ENCODE peak calls at places on chromosome 2, in eight cellular contexts. K is left ventricle myocardium inferior, L is neural crest cell, S is HFF-Myc, N is GM06990, P is MM.1S, H is AG09309, Z is BE2C. E is an unnamed sample.

GRCh38 chr2:36539631-36540030 is 58.3 kb downstream of the FEZ2 start:
- DNase-seq in H (no peak), L (no peak), N (no peak), Z (no peak), S (no peak), P (peak), K (no peak), E (no peak)

GRCh38 chr2:151238527-151239487 is 22.9 kb downstream of the RBM43 start:
- DNase-seq in P (peak), K (no peak), H (peak), N (no peak), S (no peak), L (peak), Z (peak), E (no peak)

GRCh38 chr2:25588576-25588975 is 84.8 kb downstream of the DTNB start:
- DNase-seq in P (no peak), H (no peak), Z (no peak), N (no peak), K (no peak), S (no peak), L (no peak), E (no peak)

GRCh38 chr2:62071126-62071598 is 124.8 kb upstream of the B3GNT2 start:
- DNase-seq in K (no peak), Z (no peak), S (no peak), H (peak), N (no peak), L (no peak), P (no peak), E (no peak)

GRCh38 chr2:75047907-75048625 is 89.6 kb downstream of the POLE4 start:
- DNase-seq in H (no peak), Z (no peak), L (no peak), S (no peak), P (no peak), N (no peak), K (no peak), E (no peak)

GRCh38 chr2:42827647-42828486 is 35.5 kb upstream of the HAAO start:
- DNase-seq in N (peak), K (peak), P (peak), L (peak), Z (peak), S (no peak), H (peak), E (peak)

GRCh38 chr2:157246212-157247067 is 11.1 kb upstream of the GALNT5 start:
- DNase-seq in P (no peak), S (peak), H (peak), K (no peak), Z (no peak), N (peak), L (no peak), E (no peak)

GRCh38 chr2:239227661-239228371 is 173.0 kb downstream of the HDAC4 start:
- DNase-seq in Z (peak), S (no peak), L (no peak), K (no peak), P (no peak), H (no peak), N (no peak), E (no peak)

GRCh38 chr2:23586691-23587090 is 201.7 kb downstream of the KLHL29 start:
- DNase-seq in S (no peak), P (no peak), K (no peak), N (no peak), H (no peak), L (no peak), Z (no peak), E (no peak)

GRCh38 chr2:156903335-156903734 is 354.2 kb upstream of the GALNT5 start:
- DNase-seq in H (no peak), Z (no peak), P (no peak), S (no peak), N (no peak), K (no peak), L (no peak), E (no peak)

GRCh38 chr2:118251427-118251826 is 163.2 kb downstream of the INSIG2 start:
- DNase-seq in L (no peak), P (no peak), N (no peak), H (peak), S (peak), Z (no peak), K (no peak), E (no peak)
- TF ChIP-seq CTCF in L (no peak), P (no peak), N (no peak), H (no peak), S (no peak), Z (no peak), K (no peak), E (no peak)

GRCh38 chr2:177253704-177254103 is 10.8 kb downstream of the NFE2L2 start:
- DNase-seq in P (no peak), L (no peak), N (no peak), S (no peak), H (no peak), Z (no peak), K (no peak), E (no peak)

GRCh38 chr2:177252808-177253531 is 11.6 kb downstream of the NFE2L2 start:
- DNase-seq in N (no peak), H (no peak), L (no peak), K (no peak), Z (no peak), S (no peak), P (no peak), E (no peak)

GRCh38 chr2:177255227-177255601 is 9.3 kb downstream of the NFE2L2 start:
- DNase-seq in P (no peak), S (no peak), K (no peak), Z (no peak), N (no peak), L (no peak), H (no peak), E (no peak)

GRCh38 chr2:177256026-177256425 is 8.5 kb downstream of the NFE2L2 start:
- DNase-seq in L (no peak), S (no peak), K (no peak), H (no peak), Z (no peak), N (no peak), P (no peak), E (no peak)

DNA sequence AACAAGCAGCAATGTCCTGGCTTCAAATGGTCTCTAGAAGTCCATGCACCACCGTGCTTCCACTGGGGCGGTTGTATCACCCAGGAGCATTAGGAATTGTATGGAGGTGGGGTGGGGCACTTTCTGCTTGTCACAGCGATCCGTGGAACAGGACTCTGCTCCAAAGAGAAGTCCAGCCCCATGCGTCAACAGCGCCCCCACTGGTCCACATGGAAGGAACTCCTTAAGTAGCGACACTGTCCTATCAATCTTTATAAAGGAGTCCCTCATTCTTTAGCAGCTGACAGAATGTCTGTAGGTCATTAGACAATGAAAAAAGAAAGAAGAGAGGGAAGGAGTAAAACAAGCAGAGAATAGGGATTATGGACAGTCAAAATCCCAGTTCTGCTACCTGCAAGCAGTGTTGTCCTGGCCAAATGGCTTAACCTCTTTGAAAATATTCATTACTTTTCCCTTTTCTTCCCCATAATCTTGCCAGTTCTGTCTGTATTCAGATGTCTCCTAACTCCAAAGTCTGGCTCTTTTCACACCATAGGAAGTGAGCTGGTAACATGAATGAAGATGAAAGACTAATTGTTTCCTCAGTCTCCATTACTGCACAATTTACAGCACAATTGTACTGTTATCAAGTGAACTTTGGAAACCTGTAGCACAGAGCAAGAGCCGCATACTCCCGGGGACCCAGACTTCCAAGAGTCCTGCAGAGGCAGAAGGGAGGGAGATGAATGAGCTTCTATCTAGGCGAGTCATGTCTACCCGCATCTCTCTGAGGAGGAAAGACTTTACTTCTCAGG is 9.9 kb downstream of the NFE2L2 start:
- DNase-seq in K (no peak), Z (peak), H (no peak), L (peak), P (no peak), N (no peak), S (no peak), E (peak)
- TF ChIP-seq CTCF in K (peak), Z (peak), H (peak), L (peak), P (peak), N (peak), S (peak), E (peak)

GRCh38 chr2:1769703-1770422 is 25.5 kb upstream of the PXDN start:
- DNase-seq in Z (peak), K (peak), N (no peak), L (peak), P (peak), S (peak), H (no peak), E (peak)

GRCh38 chr2:1767939-1768691 is 23.8 kb upstream of the PXDN start:
- DNase-seq in S (no peak), K (no peak), H (no peak), N (no peak), P (no peak), Z (no peak), L (no peak), E (no peak)

GRCh38 chr2:1766400-1766799 is 22.1 kb upstream of the PXDN start:
- DNase-seq in Z (no peak), P (no peak), L (no peak), H (no peak), N (no peak), K (no peak), S (no peak), E (no peak)

GRCh38 chr2:1770566-1771380 is 26.5 kb upstream of the PXDN start:
- DNase-seq in K (no peak), P (no peak), Z (no peak), S (no peak), H (no peak), L (no peak), N (no peak), E (no peak)

DNA sequence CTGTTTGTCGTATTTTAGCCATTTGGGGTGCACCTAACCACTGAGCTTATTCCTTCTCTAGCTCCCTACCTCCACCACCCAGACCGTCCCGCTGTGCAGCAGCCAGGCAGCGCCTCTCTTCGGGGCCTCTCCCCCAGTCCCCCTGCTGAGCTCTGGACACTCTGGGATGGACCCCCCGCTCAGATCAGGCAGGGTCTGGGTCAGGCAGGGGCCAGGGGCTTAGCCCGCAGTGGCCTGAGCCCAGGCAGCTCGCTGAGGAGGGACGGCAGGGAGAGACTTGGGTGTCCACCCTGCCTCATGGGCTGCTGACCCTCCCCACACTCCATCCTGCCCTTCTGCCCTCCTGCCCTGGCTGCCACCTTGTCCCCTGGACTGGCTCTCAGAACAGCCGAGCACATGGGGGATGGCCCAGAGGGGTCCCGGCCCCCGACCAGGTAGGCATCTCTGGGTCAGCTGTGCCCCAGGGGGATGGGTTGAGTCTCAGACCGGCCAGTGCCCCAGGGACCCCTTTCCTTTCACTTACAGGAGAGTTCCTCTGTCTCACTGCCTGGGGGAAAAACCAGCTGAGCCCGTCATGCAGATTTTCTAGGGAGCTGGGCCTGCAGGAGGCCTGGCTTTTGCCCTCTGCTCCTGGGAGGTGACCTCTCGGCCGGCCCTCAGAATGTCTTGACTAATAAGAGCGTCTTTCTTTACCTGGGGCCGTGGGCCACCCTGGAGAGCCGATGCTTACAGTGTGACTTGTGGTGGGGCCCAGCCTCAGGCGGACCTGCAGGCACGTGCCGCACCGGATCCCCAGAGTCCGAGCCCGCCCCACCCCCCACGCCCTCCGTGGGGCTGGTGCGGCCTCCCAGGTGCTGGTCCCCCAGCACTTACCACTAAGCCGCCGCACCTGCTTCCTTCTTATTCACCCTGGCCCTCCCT is 22.8 kb upstream of the PXDN start:
- DNase-seq in P (peak), Z (no peak), K (no peak), L (no peak), N (no peak), H (no peak), S (no peak), E (peak)
- TF ChIP-seq CTCF in P (no peak), Z (no peak), K (no peak), L (no peak), N (no peak), H (no peak), S (no peak), E (no peak)

GRCh38 chr2:240586919-240587800 is 626 bp downstream of the CAPN10 start:
- DNase-seq in K (peak), L (no peak), Z (no peak), P (peak), N (no peak), H (no peak), S (no peak), E (peak)
- TF ChIP-seq CTCF in K (no peak), L (peak), Z (no peak), P (no peak), N (no peak), H (no peak), S (no peak), E (no peak)

GRCh38 chr2:232951891-232952290 is 61.2 kb downstream of the NGEF start:
- DNase-seq in H (no peak), L (no peak), Z (no peak), P (no peak), S (no peak), N (no peak), K (no peak), E (no peak)

GRCh38 chr2:232957607-232958211 is 55.3 kb downstream of the NGEF start:
- DNase-seq in H (no peak), K (no peak), S (no peak), L (no peak), N (peak), P (peak), Z (no peak), E (no peak)

GRCh38 chr2:232955856-232956255 is 57.2 kb downstream of the NGEF start:
- DNase-seq in S (no peak), K (no peak), H (no peak), L (no peak), P (no peak), N (peak), Z (no peak), E (no peak)

GRCh38 chr2:232951181-232951580 is 61.9 kb downstream of the NGEF start:
- DNase-seq in Z (no peak), K (no peak), S (no peak), H (no peak), P (no peak), N (no peak), L (no peak), E (no peak)

GRCh38 chr2:232954691-232955090 is 58.4 kb downstream of the NGEF start:
- DNase-seq in N (no peak), S (no peak), L (no peak), P (no peak), Z (no peak), H (no peak), K (no peak), E (no peak)
- TF ChIP-seq CTCF in N (no peak), S (no peak), L (no peak), P (no peak), Z (no peak), H (no peak), K (no peak), E (no peak)

DNA sequence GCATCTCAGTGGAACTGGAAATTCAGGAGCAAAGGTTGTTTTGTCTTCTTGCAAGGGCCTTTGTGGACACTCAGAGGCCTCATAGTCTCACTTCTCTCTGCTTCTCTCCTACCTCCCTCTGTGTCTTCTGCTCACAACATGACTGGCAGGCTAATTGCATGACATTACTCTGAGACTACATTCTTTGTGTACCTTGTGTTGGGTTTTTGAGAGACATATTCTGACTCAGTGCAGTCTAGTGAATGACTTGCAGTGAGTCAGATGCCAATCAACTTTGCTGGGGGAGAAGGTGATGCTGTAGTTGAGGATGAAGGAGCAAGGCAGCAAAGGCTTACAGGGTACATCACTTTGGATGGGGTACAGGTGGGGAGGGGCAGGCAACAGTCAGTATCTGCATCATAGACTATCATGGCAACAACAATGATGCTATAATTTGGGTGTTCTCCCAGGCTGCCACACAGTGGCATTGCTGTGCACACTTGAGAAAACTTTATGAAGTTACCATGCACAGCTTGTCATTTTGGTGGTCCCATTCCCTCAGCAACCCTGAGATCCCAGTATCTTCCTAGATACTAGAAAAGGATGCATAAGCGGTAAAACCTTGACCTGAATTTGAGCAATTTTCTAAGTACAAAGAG is 69.3 kb upstream of the SLC16A14 start:
- DNase-seq in L (no peak), N (no peak), P (no peak), Z (no peak), H (no peak), S (no peak), K (no peak), E (no peak)
- TF ChIP-seq CTCF in L (no peak), N (no peak), P (no peak), Z (no peak), H (no peak), S (no peak), K (no peak), E (no peak)